ENCODE peak calls at places on chromosomes 12 and 14, in ten cellular contexts. O, W, S, V, J, Q, R, Y, E and X are unnamed samples.

GRCh38 chr12:65695077-65695865 is 129.0 kb upstream of the HMGA2 start:
- DNase-seq in S (no peak), O (peak; percentile 98), J (peak; percentile 45), Q (no peak), E (no peak), R (peak; percentile 7), V (no peak), Y (peak; percentile 16), W (peak; percentile 99), X (peak; percentile 97)

GRCh38 chr14:36661506-36662257 is at the start of gene PAX9:
- DNase-seq in V (no peak), Q (peak; percentile 10), S (no peak), Y (no peak), O (no peak), W (peak; percentile 41), E (no peak), R (no peak), J (peak; percentile 93), X (peak; percentile 82)

GRCh38 chr12:716506-716905 is 35.9 kb upstream of the WNK1 start:
- DNase-seq in E (no peak), Y (peak; percentile 66), O (no peak), Q (no peak), J (no peak), S (no peak), V (no peak), W (no peak), R (no peak), X (no peak)

GRCh38 chr14:52706724-52707706 is at the start of gene PSMC6:
- DNase-seq in J (peak; percentile 97), W (peak; percentile 83), E (peak; percentile 87), Q (peak; percentile 90), O (peak; percentile 84), R (peak; percentile 84), S (peak; percentile 95), V (peak; percentile 92), Y (peak; percentile 97), X (peak; percentile 90)

GRCh38 chr12:132955094-132955932 is 793 bp downstream of the ZNF605 start:
- DNase-seq in Q (no peak), Y (peak; percentile 41), O (no peak), E (no peak), S (no peak), W (peak; percentile 67), R (no peak), J (peak; percentile 34), V (no peak), X (peak; percentile 28)

GRCh38 chr14:21069388-21070082 is 569 bp upstream of the ARHGEF40 start:
- DNase-seq in J (peak; percentile 58), E (no peak), Q (peak; percentile 14), S (no peak), O (no peak), R (peak; percentile 30), V (peak; percentile 78), Y (peak; percentile 63), W (peak; percentile 29), X (no peak)

GRCh38 chr12:95548056-95548538 is 3.2 kb downstream of the USP44 start:
- DNase-seq in V (no peak), R (no peak), W (no peak), Q (peak; percentile 49), S (no peak), E (no peak), Y (no peak), J (peak; percentile 42), O (no peak), X (no peak)

GRCh38 chr14:90582166-90582565 is 185.3 kb downstream of the CALM1 start:
- DNase-seq in V (no peak), J (no peak), W (no peak), S (no peak), O (no peak), Y (no peak), E (no peak), Q (no peak), R (no peak), X (no peak)

GRCh38 chr12:54592316-54592715 is 3.9 kb upstream of the PPP1R1A start:
- DNase-seq in W (peak; percentile 1), E (no peak), Q (no peak), O (peak; percentile 11), Y (no peak), S (no peak), R (no peak), V (no peak), J (no peak), X (peak; percentile 82)

GRCh38 chr12:70267550-70267949 is 24.3 kb downstream of the CNOT2 start:
- DNase-seq in S (no peak), E (no peak), J (no peak), O (no peak), Y (no peak), R (no peak), V (no peak), Q (no peak), W (peak; percentile 91), X (no peak)

GRCh38 chr12:92049403-92049802 is 96.2 kb downstream of the BTG1 start:
- DNase-seq in Y (no peak), R (no peak), V (no peak), E (no peak), J (no peak), S (peak; percentile 44), Q (no peak), O (no peak), W (no peak), X (no peak)

GRCh38 chr12:75162845-75163244 is 46.8 kb downstream of the KCNC2 start:
- DNase-seq in V (no peak), Y (no peak), E (no peak), W (no peak), O (no peak), S (no peak), J (no peak), Q (no peak), R (no peak), X (no peak)

GRCh38 chr12:121792607-121793500 is 634 bp downstream of the RHOF start:
- DNase-seq in O (no peak), E (no peak), W (no peak), J (peak; percentile 71), R (no peak), Q (peak; percentile 54), S (peak; percentile 73), Y (no peak), V (no peak), X (no peak)

GRCh38 chr12:78683031-78683430 is 181.5 kb upstream of the SYT1 start:
- DNase-seq in O (no peak), R (no peak), Y (no peak), W (peak; percentile 58), E (no peak), V (no peak), Q (no peak), S (no peak), J (no peak), X (peak; percentile 17)

GRCh38 chr12:34294137-34294536 is 271.8 kb downstream of the ALG10 start:
- DNase-seq in V (no peak), O (no peak), Y (no peak), E (no peak), R (no peak), Q (no peak), J (peak; percentile 4), W (no peak), S (no peak), X (no peak)

GRCh38 chr12:78189656-78190055 is 359.0 kb downstream of the NAV3 start:
- DNase-seq in O (no peak), Y (no peak), R (no peak), J (no peak), S (no peak), V (no peak), Q (no peak), W (peak; percentile 48), E (no peak), X (no peak)

GRCh38 chr12:111448266-111448830 is 42.6 kb downstream of the SH2B3 start:
- DNase-seq in Q (no peak), E (no peak), Y (no peak), O (no peak), V (no peak), R (no peak), W (no peak), J (no peak), S (peak; percentile 9), X (no peak)

GRCh38 chr12:78483767-78484315 is 380.7 kb upstream of the SYT1 start:
- DNase-seq in Q (no peak), W (no peak), Y (no peak), E (no peak), R (no peak), O (no peak), S (no peak), V (no peak), J (no peak), X (no peak)